ENCODE peak calls at places on chromosomes 4 and X, in four cellular contexts. X is GM12878, E is K562, A is GM12891. Z is an unnamed sample.

GRCh38 chrX:30652527-30653414 is 452 bp upstream of the GK start:
- DNase-seq in E (peak), X (peak), A (peak), Z (peak)

GRCh38 chr4:39464886-39465501 is 6.1 kb downstream of the LIAS start:
- DNase-seq in E (peak), X (no peak), A (no peak), Z (no peak)

GRCh38 chr4:25299476-25300203 is 12.9 kb upstream of the ZCCHC4 start:
- DNase-seq in X (no peak), A (no peak), E (no peak), Z (no peak)

GRCh38 chrX:118847676-118848075 is 24.1 kb downstream of the ZCCHC12 start:
- DNase-seq in E (peak), X (no peak), A (no peak), Z (no peak)

GRCh38 chrX:19886888-19887531 is 390 bp downstream of the SH3KBP1 start:
- DNase-seq in A (peak), E (peak), X (no peak), Z (no peak)

GRCh38 chr4:123709336-123709735 is 312.7 kb downstream of the SPRY1 start:
- DNase-seq in X (no peak), A (no peak), E (no peak), Z (no peak)

GRCh38 chr4:48902266-48902665 is 4.3 kb downstream of the OCIAD2 start:
- DNase-seq in E (no peak), X (no peak), A (no peak), Z (no peak)

GRCh38 chrX:154033848-154034247 is 14.1 kb upstream of the IRAK1 start:
- DNase-seq in A (no peak), X (no peak), E (no peak), Z (no peak)

GRCh38 chrX:120274145-120274544 is 23.5 kb downstream of the ZBTB33 start:
- DNase-seq in X (no peak), E (no peak), A (no peak), Z (no peak)

DNA sequence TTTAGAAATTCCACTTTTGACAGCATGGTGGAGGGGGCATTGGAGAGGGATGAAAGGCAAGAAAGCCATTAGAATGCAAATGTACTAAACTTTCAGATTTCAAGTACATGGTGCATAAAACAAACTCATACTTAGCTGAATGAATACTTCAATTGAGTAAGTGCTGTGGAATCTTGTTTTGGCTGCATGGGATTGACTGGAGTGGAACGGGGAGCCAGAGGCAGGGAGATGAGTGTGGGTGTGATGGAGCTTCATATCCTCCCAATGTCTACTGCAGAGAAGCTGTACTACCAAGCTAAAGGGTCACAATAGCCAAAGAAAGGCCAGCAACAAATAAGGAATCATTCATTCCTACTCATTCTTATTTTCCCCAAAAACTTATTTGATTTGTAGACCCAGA is 52.3 kb downstream of the USP46 start:
- DNase-seq in E (no peak), X (no peak), A (no peak), Z (no peak)
- TF ChIP-seq SPI1 in E (no peak), X (no peak), A (no peak), Z (no peak)

GRCh38 chr4:138308421-138308820 is 66.3 kb upstream of the SLC7A11 start:
- DNase-seq in X (no peak), E (no peak), A (no peak), Z (no peak)

GRCh38 chr4:138310991-138311390 is 68.8 kb upstream of the SLC7A11 start:
- DNase-seq in A (no peak), X (no peak), E (no peak), Z (no peak)

GRCh38 chr4:138312536-138312911 is 70.4 kb upstream of the SLC7A11 start:
- DNase-seq in X (no peak), A (no peak), E (no peak), Z (no peak)

GRCh38 chr4:138311771-138312535 is 69.8 kb upstream of the SLC7A11 start:
- DNase-seq in E (no peak), A (no peak), X (no peak), Z (no peak)

DNA sequence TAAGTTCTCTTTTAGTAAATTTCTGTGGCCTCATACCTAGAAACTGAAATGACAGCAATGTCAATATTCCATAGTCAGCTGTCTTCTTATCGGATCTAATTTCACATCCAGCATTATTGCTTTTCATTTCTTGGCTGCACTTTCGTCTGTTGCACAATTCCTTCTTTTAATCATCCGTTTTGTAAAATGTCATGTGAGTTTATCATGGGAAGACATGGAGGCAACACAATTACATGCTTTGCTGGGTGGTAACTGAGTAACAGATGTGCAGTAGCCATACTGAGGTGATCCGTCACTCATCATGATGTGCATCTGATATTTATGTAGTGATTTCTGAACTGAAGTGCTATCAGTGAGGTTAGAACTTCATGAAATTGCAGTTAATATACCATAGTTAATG is 68.3 kb upstream of the SLC7A11 start:
- DNase-seq in A (no peak), X (no peak), E (no peak), Z (no peak)
- TF ChIP-seq SPI1 in A (no peak), X (no peak), E (no peak), Z (no peak)

DNA sequence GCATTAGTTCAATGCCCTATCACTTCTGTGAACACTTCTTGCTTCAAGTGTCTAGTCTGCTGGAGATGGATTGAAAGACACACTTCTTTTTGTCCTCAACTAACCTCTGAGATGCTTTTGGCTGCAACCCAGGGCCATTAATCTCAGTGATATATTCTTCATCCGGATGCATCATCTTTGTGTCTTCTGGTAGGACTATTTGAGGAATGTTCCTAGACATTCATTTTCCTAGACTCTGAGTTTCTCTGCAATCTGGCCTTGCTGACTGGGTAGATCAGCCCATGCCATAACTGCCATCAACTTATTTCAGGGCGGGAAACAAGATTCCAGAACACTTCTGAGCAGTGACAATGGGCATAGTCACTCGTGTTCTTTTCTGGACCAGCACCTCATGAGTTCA is 329.4 kb downstream of the PDGFC start:
- DNase-seq in A (no peak), E (no peak), X (no peak), Z (no peak)
- TF ChIP-seq SPI1 in A (no peak), E (no peak), X (no peak), Z (no peak)

GRCh38 chr4:2937146-2937857 is 25.9 kb downstream of the NOP14 start:
- DNase-seq in X (peak), E (no peak), A (no peak), Z (no peak)

GRCh38 chr4:2936773-2937145 is 26.4 kb downstream of the NOP14 start:
- DNase-seq in X (peak), A (no peak), E (no peak), Z (peak)

GRCh38 chr4:2938906-2939305 is 24.3 kb downstream of the NOP14 start:
- DNase-seq in E (no peak), X (no peak), A (no peak), Z (no peak)

GRCh38 chr4:2939383-2940243 is 23.6 kb downstream of the NOP14 start:
- DNase-seq in E (no peak), A (no peak), X (no peak), Z (no peak)

DNA sequence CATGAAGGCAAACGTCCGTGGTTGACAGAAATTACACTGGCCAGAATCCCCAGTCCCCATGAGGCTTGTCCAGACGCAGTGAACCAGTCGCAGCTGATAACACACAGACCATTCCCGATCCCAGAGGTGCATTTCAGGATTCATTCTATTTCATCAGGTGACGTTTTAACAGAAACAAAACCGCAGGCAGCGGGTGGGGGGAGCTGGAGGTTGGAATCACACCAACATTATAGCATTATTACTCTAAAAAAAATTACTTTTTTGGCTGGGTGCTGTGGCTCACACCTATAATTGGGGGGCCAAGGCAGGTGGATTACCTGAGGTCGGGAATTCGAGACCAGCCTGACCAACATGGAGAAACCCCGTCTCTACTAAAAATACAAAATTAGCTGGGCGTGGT is 25.2 kb downstream of the NOP14 start:
- DNase-seq in A (no peak), X (no peak), E (no peak), Z (no peak)
- TF ChIP-seq SPI1 in A (no peak), X (no peak), E (no peak), Z (no peak)

DNA sequence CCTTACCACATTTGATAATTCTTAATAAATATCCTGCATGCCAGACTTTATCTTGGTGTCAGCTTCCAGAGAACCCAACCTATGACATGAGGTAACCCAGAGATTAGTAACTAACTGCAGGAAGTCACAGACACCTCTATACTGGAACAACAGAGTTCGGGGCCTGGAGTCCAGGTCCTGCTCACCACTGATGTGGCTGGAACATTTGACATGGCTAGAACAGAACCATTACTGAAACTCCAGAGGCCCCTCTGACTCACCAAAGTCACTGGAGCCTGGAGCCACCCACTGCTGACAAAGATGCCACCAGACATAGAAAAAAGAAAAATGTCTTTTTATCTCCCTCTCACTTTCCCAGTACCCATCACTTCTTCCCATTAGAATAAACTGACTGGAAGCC is 403.7 kb downstream of the MID1IP1 start:
- DNase-seq in X (no peak), A (no peak), E (no peak), Z (no peak)
- TF ChIP-seq SPI1 in X (no peak), A (no peak), E (no peak), Z (no peak)

GRCh38 chrX:2552621-2553297 is 52.0 kb upstream of the DHRSX start:
- DNase-seq in E (no peak), X (no peak), A (no peak), Z (no peak)
- TF ChIP-seq SPI1 in E (no peak), X (no peak), A (no peak), Z (no peak)

Z was measured in HL-60.